ENCODE peak calls at places on chromosomes 11 and 22, in four cellular contexts. One of them, this sample, is unnamed.

GRCh38 chr11:44304091-44305084 is 5.6 kb downstream of the ALX4 start:
- DNase-seq in neural crest cell: no peak
- DNase-seq in foreskin fibroblast: no peak
- DNase-seq in left lung: no peak
- DNase-seq in this sample: no peak

GRCh38 chr22:44595841-44596341 is 97.9 kb upstream of the RTL6 start:
- DNase-seq in left lung: no peak
- DNase-seq in foreskin fibroblast: no peak
- DNase-seq in neural crest cell: no peak
- DNase-seq in this sample: peak; percentile 37

GRCh38 chr11:120386774-120387371 is 50.7 kb downstream of the ARHGEF12 start:
- DNase-seq in left lung: no peak
- DNase-seq in neural crest cell: no peak
- DNase-seq in foreskin fibroblast: no peak
- DNase-seq in this sample: no peak

GRCh38 chr11:44950036-44950624 is 553 bp downstream of the TP53I11 start:
- DNase-seq in foreskin fibroblast: no peak
- DNase-seq in left lung: peak; percentile 90
- DNase-seq in neural crest cell: peak; percentile 63
- DNase-seq in this sample: no peak

GRCh38 chr11:22304337-22304961 is 33.7 kb upstream of the SLC17A6 start:
- DNase-seq in foreskin fibroblast: peak; percentile 13
- DNase-seq in left lung: no peak
- DNase-seq in neural crest cell: no peak
- DNase-seq in this sample: peak; percentile 49

GRCh38 chr11:91407842-91408241 is 816.8 kb upstream of the FAT3 start:
- DNase-seq in left lung: no peak
- DNase-seq in foreskin fibroblast: no peak
- DNase-seq in neural crest cell: no peak
- DNase-seq in this sample: no peak

GRCh38 chr11:43697679-43698078 is 17.1 kb downstream of the HSD17B12 start:
- DNase-seq in neural crest cell: no peak
- DNase-seq in foreskin fibroblast: no peak
- DNase-seq in left lung: no peak
- DNase-seq in this sample: peak; percentile 10

GRCh38 chr11:10263929-10264328 is 30.1 kb downstream of the SBF2 start:
- DNase-seq in neural crest cell: no peak
- DNase-seq in left lung: no peak
- DNase-seq in foreskin fibroblast: peak; percentile 73
- DNase-seq in this sample: peak; percentile 63

GRCh38 chr22:49827853-49828598 is at the start of gene BRD1:
- DNase-seq in left lung: peak; percentile 95
- DNase-seq in neural crest cell: no peak
- DNase-seq in foreskin fibroblast: peak; percentile 87
- DNase-seq in this sample: peak; percentile 51

GRCh38 chr11:23688835-23689234 is 808.0 kb upstream of the LUZP2 start:
- DNase-seq in foreskin fibroblast: peak; percentile 8
- DNase-seq in neural crest cell: no peak
- DNase-seq in left lung: no peak
- DNase-seq in this sample: no peak

GRCh38 chr11:66017354-66017753 is 5.5 kb downstream of the CST6 start:
- DNase-seq in left lung: peak; percentile 2
- DNase-seq in foreskin fibroblast: no peak
- DNase-seq in neural crest cell: no peak
- DNase-seq in this sample: no peak

GRCh38 chr22:22942511-22943329 is 55.1 kb downstream of the IGLL5 start:
- DNase-seq in left lung: peak; percentile 59
- DNase-seq in neural crest cell: peak; percentile 77
- DNase-seq in foreskin fibroblast: peak; percentile 64
- DNase-seq in this sample: peak; percentile 68

GRCh38 chr11:78860720-78861422 is 286.2 kb upstream of the NARS2 start:
- DNase-seq in foreskin fibroblast: peak; percentile 55
- DNase-seq in neural crest cell: no peak
- DNase-seq in left lung: no peak
- DNase-seq in this sample: peak; percentile 53

GRCh38 chr11:18706330-18707243 is 8.0 kb downstream of the TMEM86A start:
- DNase-seq in foreskin fibroblast: peak; percentile 53
- DNase-seq in neural crest cell: no peak
- DNase-seq in left lung: no peak
- DNase-seq in this sample: no peak

GRCh38 chr11:56197367-56197766 is 20.9 kb downstream of the OR5J2 start:
- DNase-seq in left lung: no peak
- DNase-seq in neural crest cell: no peak
- DNase-seq in foreskin fibroblast: no peak
- DNase-seq in this sample: no peak
- TF ChIP-seq CTCF in left lung: no peak
- TF ChIP-seq CTCF in neural crest cell: no peak
- TF ChIP-seq CTCF in foreskin fibroblast: no peak
- TF ChIP-seq CTCF in this sample: no peak

GRCh38 chr11:133619973-133620372 is 87.7 kb upstream of the OPCML start:
- DNase-seq in neural crest cell: no peak
- DNase-seq in left lung: no peak
- DNase-seq in foreskin fibroblast: no peak
- DNase-seq in this sample: no peak
- TF ChIP-seq CTCF in neural crest cell: peak; percentile 52
- TF ChIP-seq CTCF in left lung: no peak
- TF ChIP-seq CTCF in foreskin fibroblast: no peak
- TF ChIP-seq CTCF in this sample: no peak

DNA sequence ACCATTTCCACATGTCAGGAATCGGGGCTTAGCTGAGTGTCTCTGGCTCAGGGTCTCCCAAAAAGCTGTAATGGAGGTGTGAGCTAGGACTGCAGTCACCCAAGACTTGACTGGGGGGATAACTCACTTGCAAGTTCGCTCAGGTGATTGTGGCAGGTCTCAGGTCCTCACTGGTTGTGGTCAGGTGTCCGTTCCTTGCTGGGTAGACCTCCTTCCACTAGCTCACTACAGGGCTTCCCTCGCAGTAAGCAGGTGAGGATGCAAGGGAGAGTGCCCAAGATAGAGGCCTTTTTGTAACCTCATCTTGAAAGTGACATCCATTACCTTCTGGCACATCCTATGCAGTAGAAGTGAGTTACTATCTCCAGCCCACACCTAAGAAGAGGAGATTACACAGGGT is 29.5 kb downstream of the C11orf58 start:
- DNase-seq in neural crest cell: no peak
- DNase-seq in left lung: no peak
- DNase-seq in foreskin fibroblast: no peak
- DNase-seq in this sample: no peak
- TF ChIP-seq CTCF in neural crest cell: no peak
- TF ChIP-seq CTCF in left lung: no peak
- TF ChIP-seq CTCF in foreskin fibroblast: no peak
- TF ChIP-seq CTCF in this sample: no peak

DNA sequence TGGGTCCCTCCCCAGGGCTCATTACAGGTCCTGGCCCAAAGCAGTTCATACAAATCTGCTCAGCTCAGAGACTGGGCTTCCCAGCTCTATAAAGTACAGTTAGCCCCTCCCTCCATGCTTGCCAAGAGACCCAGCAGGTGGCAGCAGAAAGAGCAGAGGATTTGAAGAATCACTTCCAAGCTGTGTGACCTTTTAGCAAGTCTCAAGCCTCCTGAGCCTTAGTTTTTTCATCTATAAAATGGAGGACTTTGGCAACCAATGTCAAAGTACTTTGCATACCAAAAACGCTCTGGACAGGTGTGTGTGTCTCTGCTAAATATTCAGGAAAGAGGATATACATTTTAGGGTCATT is 26.6 kb downstream of the RELT start:
- DNase-seq in neural crest cell: no peak
- DNase-seq in foreskin fibroblast: peak; percentile 43
- DNase-seq in left lung: no peak
- DNase-seq in this sample: no peak
- TF ChIP-seq CTCF in neural crest cell: peak; percentile 20
- TF ChIP-seq CTCF in foreskin fibroblast: peak; percentile 25
- TF ChIP-seq CTCF in left lung: no peak
- TF ChIP-seq CTCF in this sample: peak; percentile 32

GRCh38 chr11:102914238-102915043 is 39.7 kb upstream of the MMP12 start:
- DNase-seq in neural crest cell: no peak
- DNase-seq in foreskin fibroblast: peak; percentile 77
- DNase-seq in left lung: no peak
- DNase-seq in this sample: peak; percentile 80
- TF ChIP-seq CTCF in neural crest cell: peak; percentile 68
- TF ChIP-seq CTCF in foreskin fibroblast: peak; percentile 82
- TF ChIP-seq CTCF in left lung: peak; percentile 39
- TF ChIP-seq CTCF in this sample: peak; percentile 89

DNA sequence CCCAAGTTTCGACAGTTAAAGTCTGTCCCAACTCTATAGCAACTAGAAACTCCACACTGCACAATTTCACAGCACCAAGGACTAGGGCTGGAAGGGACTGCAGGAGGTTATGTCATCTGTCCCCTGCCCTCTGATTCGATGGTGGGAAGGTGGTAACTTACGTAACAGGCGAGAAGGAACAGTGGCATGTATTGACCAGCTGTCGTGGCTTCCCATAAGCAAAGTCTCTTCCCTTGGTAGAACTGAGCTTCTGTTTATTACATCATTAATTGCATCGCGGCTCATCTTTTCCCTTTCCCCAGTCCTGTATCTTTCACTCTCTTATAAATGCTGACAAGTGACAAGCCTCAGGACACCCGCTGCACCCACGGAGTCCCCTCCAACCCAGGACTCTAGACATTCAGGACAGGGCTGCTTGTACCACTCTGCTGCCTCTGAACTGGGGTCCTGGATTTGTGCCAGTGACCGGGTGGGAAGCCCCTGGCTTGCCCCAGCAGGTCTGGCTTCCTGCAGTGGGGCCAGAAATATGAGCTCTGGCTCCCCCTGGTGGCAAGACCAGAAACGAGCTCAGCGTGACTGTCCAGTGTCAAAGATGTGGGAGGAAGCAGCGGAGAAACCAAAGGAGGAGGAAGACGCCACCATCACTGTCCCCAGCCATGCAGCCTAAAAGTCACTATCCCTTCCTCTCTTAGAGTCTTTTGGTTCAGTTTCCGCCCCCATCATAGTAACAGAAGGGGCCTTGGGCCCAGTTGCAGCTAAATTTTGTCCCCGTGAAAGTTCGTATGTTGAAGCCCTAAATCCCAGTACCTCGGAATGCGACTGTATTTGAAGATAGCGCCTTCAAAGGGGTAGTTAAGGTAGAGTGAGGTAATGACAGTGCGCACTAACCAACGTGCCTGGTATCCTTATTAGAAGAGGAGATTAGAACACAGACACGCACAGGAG is 84.5 kb downstream of the ISX start:
- DNase-seq in neural crest cell: peak; percentile 87
- DNase-seq in left lung: no peak
- DNase-seq in foreskin fibroblast: peak; percentile 49
- DNase-seq in this sample: peak; percentile 33
- TF ChIP-seq CTCF in neural crest cell: peak; percentile 86
- TF ChIP-seq CTCF in left lung: peak; percentile 67
- TF ChIP-seq CTCF in foreskin fibroblast: peak; percentile 70
- TF ChIP-seq CTCF in this sample: peak; percentile 73

GRCh38 chr22:29306830-29307657 is 594 bp downstream of the GAS2L1 start:
- DNase-seq in foreskin fibroblast: peak; percentile 92
- DNase-seq in neural crest cell: peak; percentile 79
- DNase-seq in left lung: peak; percentile 93
- DNase-seq in this sample: peak; percentile 59
- TF ChIP-seq CTCF in foreskin fibroblast: no peak
- TF ChIP-seq CTCF in neural crest cell: peak; percentile 11
- TF ChIP-seq CTCF in left lung: no peak
- TF ChIP-seq CTCF in this sample: no peak

DNA sequence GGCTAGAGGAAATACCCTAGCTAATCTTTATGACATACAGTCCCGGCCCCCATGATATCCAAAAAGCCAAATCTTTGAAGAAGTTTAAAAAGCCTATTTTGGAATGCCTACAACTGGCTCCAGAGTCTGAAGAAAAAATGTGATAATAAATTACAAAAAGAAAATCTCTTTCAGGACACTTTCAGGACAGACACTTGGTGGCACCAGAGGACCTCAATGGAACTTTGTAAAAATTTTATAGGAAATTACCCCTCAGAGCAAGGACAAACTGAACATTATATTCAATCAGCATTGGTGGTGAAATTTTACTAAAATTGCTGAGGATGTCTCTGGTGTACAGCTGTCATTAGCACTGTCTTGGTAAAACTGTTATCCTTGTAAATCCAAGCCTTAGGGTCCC is 81.0 kb downstream of the CCDC73 start:
- DNase-seq in foreskin fibroblast: peak; percentile 33
- DNase-seq in left lung: no peak
- DNase-seq in neural crest cell: no peak
- DNase-seq in this sample: peak; percentile 33
- TF ChIP-seq CTCF in foreskin fibroblast: no peak
- TF ChIP-seq CTCF in left lung: no peak
- TF ChIP-seq CTCF in neural crest cell: peak; percentile 57
- TF ChIP-seq CTCF in this sample: peak; percentile 42

This sample was measured in fibroblast of the aortic adventitia.